ENCODE peak calls at places on chromosomes 12 and 14, in nine cellular contexts. One of them, this sample, is unnamed.

GRCh38 chr14:99393059-99393655 is 87.5 kb downstream of the SETD3 start:
- DNase-seq in fibroblast of the conjunctiva: no peak
- DNase-seq in stomach: peak; percentile 61
- DNase-seq in HCT116: peak; percentile 15
- DNase-seq in uterus: no peak
- DNase-seq in astrocyte of the spinal cord: no peak
- DNase-seq in transverse colon: peak; percentile 55
- DNase-seq in HFFc6: no peak
- DNase-seq in pancreas: peak; percentile 72
- DNase-seq in this sample: no peak

GRCh38 chr14:53265025-53265424 is 111.9 kb upstream of the DDHD1 start:
- DNase-seq in fibroblast of the conjunctiva: no peak
- DNase-seq in stomach: no peak
- DNase-seq in HCT116: no peak
- DNase-seq in uterus: no peak
- DNase-seq in astrocyte of the spinal cord: no peak
- DNase-seq in transverse colon: no peak
- DNase-seq in HFFc6: no peak
- DNase-seq in pancreas: no peak
- DNase-seq in this sample: no peak

GRCh38 chr12:120936197-120936596 is 32.0 kb upstream of the SPPL3 start:
- DNase-seq in fibroblast of the conjunctiva: no peak
- DNase-seq in stomach: no peak
- DNase-seq in HCT116: no peak
- DNase-seq in uterus: no peak
- DNase-seq in astrocyte of the spinal cord: no peak
- DNase-seq in transverse colon: no peak
- DNase-seq in HFFc6: no peak
- DNase-seq in pancreas: no peak
- DNase-seq in this sample: peak; percentile 29

GRCh38 chr12:57166971-57167371 is 19.6 kb upstream of the LRP1-AS start:
- DNase-seq in fibroblast of the conjunctiva: no peak
- DNase-seq in stomach: no peak
- DNase-seq in HCT116: no peak
- DNase-seq in uterus: peak; percentile 17
- DNase-seq in astrocyte of the spinal cord: peak; percentile 76
- DNase-seq in transverse colon: no peak
- DNase-seq in HFFc6: peak; percentile 85
- DNase-seq in pancreas: no peak
- DNase-seq in this sample: no peak

GRCh38 chr12:14418526-14418925 is 53.0 kb downstream of the ATF7IP start:
- DNase-seq in fibroblast of the conjunctiva: no peak
- DNase-seq in stomach: no peak
- DNase-seq in HCT116: no peak
- DNase-seq in uterus: no peak
- DNase-seq in astrocyte of the spinal cord: peak; percentile 51
- DNase-seq in transverse colon: no peak
- DNase-seq in HFFc6: peak; percentile 39
- DNase-seq in pancreas: no peak
- DNase-seq in this sample: no peak

GRCh38 chr12:112261559-112261958 is 120.7 kb downstream of the HECTD4 start:
- DNase-seq in fibroblast of the conjunctiva: no peak
- DNase-seq in stomach: no peak
- DNase-seq in HCT116: peak; percentile 6
- DNase-seq in uterus: peak; percentile 24
- DNase-seq in astrocyte of the spinal cord: no peak
- DNase-seq in transverse colon: no peak
- DNase-seq in HFFc6: no peak
- DNase-seq in pancreas: no peak
- DNase-seq in this sample: no peak

GRCh38 chr14:52313493-52313881 is 625 bp upstream of the PTGER2 start:
- DNase-seq in fibroblast of the conjunctiva: no peak
- DNase-seq in stomach: no peak
- DNase-seq in HCT116: no peak
- DNase-seq in uterus: no peak
- DNase-seq in astrocyte of the spinal cord: no peak
- DNase-seq in transverse colon: no peak
- DNase-seq in HFFc6: no peak
- DNase-seq in pancreas: no peak
- DNase-seq in this sample: no peak

GRCh38 chr12:133129368-133130037 is 571 bp downstream of the ZNF891 start:
- DNase-seq in fibroblast of the conjunctiva: no peak
- DNase-seq in stomach: no peak
- DNase-seq in HCT116: no peak
- DNase-seq in uterus: no peak
- DNase-seq in astrocyte of the spinal cord: no peak
- DNase-seq in transverse colon: no peak
- DNase-seq in HFFc6: peak; percentile 17
- DNase-seq in pancreas: no peak
- DNase-seq in this sample: no peak

GRCh38 chr12:42238240-42239140 is at the start of gene YAF2:
- DNase-seq in fibroblast of the conjunctiva: peak; percentile 63
- DNase-seq in stomach: peak; percentile 91
- DNase-seq in HCT116: peak; percentile 70
- DNase-seq in uterus: peak; percentile 86
- DNase-seq in astrocyte of the spinal cord: peak; percentile 83
- DNase-seq in transverse colon: peak; percentile 93
- DNase-seq in HFFc6: peak; percentile 80
- DNase-seq in pancreas: peak; percentile 93
- DNase-seq in this sample: peak; percentile 91

GRCh38 chr14:79580908-79581307 is 630.4 kb downstream of the DIO2 start:
- DNase-seq in fibroblast of the conjunctiva: no peak
- DNase-seq in stomach: no peak
- DNase-seq in HCT116: no peak
- DNase-seq in uterus: no peak
- DNase-seq in astrocyte of the spinal cord: no peak
- DNase-seq in transverse colon: no peak
- DNase-seq in HFFc6: no peak
- DNase-seq in pancreas: no peak
- DNase-seq in this sample: no peak

GRCh38 chr12:7162691-7163114 is 26.8 kb upstream of the PEX5 start:
- DNase-seq in fibroblast of the conjunctiva: no peak
- DNase-seq in stomach: peak; percentile 50
- DNase-seq in HCT116: peak; percentile 76
- DNase-seq in uterus: no peak
- DNase-seq in astrocyte of the spinal cord: no peak
- DNase-seq in transverse colon: peak; percentile 32
- DNase-seq in HFFc6: no peak
- DNase-seq in pancreas: peak; percentile 74
- DNase-seq in this sample: no peak

GRCh38 chr12:50061172-50061571 is 3.8 kb downstream of the ASIC1 start:
- DNase-seq in fibroblast of the conjunctiva: no peak
- DNase-seq in stomach: no peak
- DNase-seq in HCT116: no peak
- DNase-seq in uterus: no peak
- DNase-seq in astrocyte of the spinal cord: no peak
- DNase-seq in transverse colon: no peak
- DNase-seq in HFFc6: no peak
- DNase-seq in pancreas: no peak
- DNase-seq in this sample: no peak

GRCh38 chr12:22821985-22822384 is 197.0 kb downstream of the ETNK1 start:
- DNase-seq in fibroblast of the conjunctiva: no peak
- DNase-seq in stomach: no peak
- DNase-seq in HCT116: no peak
- DNase-seq in uterus: no peak
- DNase-seq in astrocyte of the spinal cord: peak; percentile 35
- DNase-seq in transverse colon: no peak
- DNase-seq in HFFc6: no peak
- DNase-seq in pancreas: no peak
- DNase-seq in this sample: no peak

GRCh38 chr14:24838945-24839616 is 205.1 kb upstream of the GZMB start:
- DNase-seq in fibroblast of the conjunctiva: no peak
- DNase-seq in stomach: no peak
- DNase-seq in HCT116: no peak
- DNase-seq in uterus: no peak
- DNase-seq in astrocyte of the spinal cord: no peak
- DNase-seq in transverse colon: peak; percentile 33
- DNase-seq in HFFc6: no peak
- DNase-seq in pancreas: no peak
- DNase-seq in this sample: no peak

GRCh38 chr14:51310453-51311074 is 70.5 kb downstream of the TMX1 start:
- DNase-seq in fibroblast of the conjunctiva: peak; percentile 34
- DNase-seq in stomach: no peak
- DNase-seq in HCT116: no peak
- DNase-seq in uterus: peak; percentile 72
- DNase-seq in astrocyte of the spinal cord: peak; percentile 69
- DNase-seq in transverse colon: no peak
- DNase-seq in HFFc6: peak; percentile 57
- DNase-seq in pancreas: no peak
- DNase-seq in this sample: no peak

GRCh38 chr14:69921052-69921451 is 41.8 kb downstream of the SMOC1 start:
- DNase-seq in fibroblast of the conjunctiva: peak; percentile 80
- DNase-seq in stomach: no peak
- DNase-seq in HCT116: no peak
- DNase-seq in uterus: no peak
- DNase-seq in astrocyte of the spinal cord: peak; percentile 96
- DNase-seq in transverse colon: no peak
- DNase-seq in HFFc6: no peak
- DNase-seq in pancreas: no peak
- DNase-seq in this sample: no peak

GRCh38 chr14:91839754-91840153 is 27.6 kb downstream of the TC2N start:
- DNase-seq in fibroblast of the conjunctiva: no peak
- DNase-seq in stomach: no peak
- DNase-seq in HCT116: no peak
- DNase-seq in uterus: no peak
- DNase-seq in astrocyte of the spinal cord: no peak
- DNase-seq in transverse colon: no peak
- DNase-seq in HFFc6: no peak
- DNase-seq in pancreas: no peak
- DNase-seq in this sample: no peak

GRCh38 chr12:104928036-104928770 is 29.9 kb downstream of the SLC41A2 start:
- DNase-seq in fibroblast of the conjunctiva: no peak
- DNase-seq in stomach: no peak
- DNase-seq in HCT116: no peak
- DNase-seq in uterus: no peak
- DNase-seq in astrocyte of the spinal cord: no peak
- DNase-seq in transverse colon: no peak
- DNase-seq in HFFc6: no peak
- DNase-seq in pancreas: no peak
- DNase-seq in this sample: no peak

GRCh38 chr14:80681651-80682050 is 259.9 kb downstream of the CEP128 start:
- DNase-seq in fibroblast of the conjunctiva: no peak
- DNase-seq in stomach: no peak
- DNase-seq in HCT116: no peak
- DNase-seq in uterus: no peak
- DNase-seq in astrocyte of the spinal cord: no peak
- DNase-seq in transverse colon: no peak
- DNase-seq in HFFc6: peak; percentile 5
- DNase-seq in pancreas: no peak
- DNase-seq in this sample: no peak

GRCh38 chr14:92122351-92122677 is 545 bp downstream of the CPSF2 start:
- DNase-seq in fibroblast of the conjunctiva: no peak
- DNase-seq in stomach: no peak
- DNase-seq in HCT116: no peak
- DNase-seq in uterus: peak; percentile 20
- DNase-seq in astrocyte of the spinal cord: peak; percentile 45
- DNase-seq in transverse colon: peak; percentile 23
- DNase-seq in HFFc6: no peak
- DNase-seq in pancreas: no peak
- DNase-seq in this sample: no peak

GRCh38 chr14:94304243-94304642 is 11.2 kb upstream of the SERPINA10 start:
- DNase-seq in fibroblast of the conjunctiva: no peak
- DNase-seq in stomach: no peak
- DNase-seq in HCT116: no peak
- DNase-seq in uterus: no peak
- DNase-seq in astrocyte of the spinal cord: no peak
- DNase-seq in transverse colon: no peak
- DNase-seq in HFFc6: no peak
- DNase-seq in pancreas: no peak
- DNase-seq in this sample: no peak